ENCODE peak calls at places on chromosomes 5 and 9, in seven cellular contexts. One of them, this sample, is unnamed.

GRCh38 chr9:16532681-16533450 is 337.6 kb downstream of the BNC2 start:
- DNase-seq in testis: no peak
- DNase-seq in transverse colon: no peak
- DNase-seq in IMR-90: peak
- DNase-seq in left ventricle myocardium inferior: no peak
- DNase-seq in GM12864: no peak
- DNase-seq in cardiac muscle cell: peak
- DNase-seq in this sample: peak

GRCh38 chr5:94508421-94509148 is 109.8 kb downstream of the KIAA0825 start:
- DNase-seq in testis: no peak
- DNase-seq in transverse colon: no peak
- DNase-seq in IMR-90: no peak
- DNase-seq in left ventricle myocardium inferior: no peak
- DNase-seq in GM12864: no peak
- DNase-seq in cardiac muscle cell: no peak
- DNase-seq in this sample: no peak

GRCh38 chr9:38017149-38017884 is 51.7 kb downstream of the SHB start:
- DNase-seq in testis: peak
- DNase-seq in transverse colon: no peak
- DNase-seq in IMR-90: peak
- DNase-seq in left ventricle myocardium inferior: peak
- DNase-seq in GM12864: no peak
- DNase-seq in cardiac muscle cell: peak
- DNase-seq in this sample: peak

GRCh38 chr5:60843693-60844428 is at the start of gene ELOVL7:
- DNase-seq in testis: peak
- DNase-seq in transverse colon: peak
- DNase-seq in IMR-90: peak
- DNase-seq in left ventricle myocardium inferior: no peak
- DNase-seq in GM12864: no peak
- DNase-seq in cardiac muscle cell: peak
- DNase-seq in this sample: peak

GRCh38 chr5:157361865-157362465 is 96.0 kb downstream of the CYFIP2 start:
- DNase-seq in testis: no peak
- DNase-seq in transverse colon: no peak
- DNase-seq in IMR-90: peak
- DNase-seq in left ventricle myocardium inferior: peak
- DNase-seq in GM12864: no peak
- DNase-seq in cardiac muscle cell: peak
- DNase-seq in this sample: no peak

GRCh38 chr9:87467187-87467586 is 30.5 kb upstream of the DAPK1 start:
- DNase-seq in testis: no peak
- DNase-seq in transverse colon: no peak
- DNase-seq in IMR-90: no peak
- DNase-seq in left ventricle myocardium inferior: no peak
- DNase-seq in GM12864: no peak
- DNase-seq in cardiac muscle cell: no peak
- DNase-seq in this sample: no peak

GRCh38 chr9:83154821-83155220 is 91.9 kb upstream of the RASEF start:
- DNase-seq in testis: no peak
- DNase-seq in transverse colon: no peak
- DNase-seq in IMR-90: no peak
- DNase-seq in left ventricle myocardium inferior: no peak
- DNase-seq in GM12864: no peak
- DNase-seq in cardiac muscle cell: no peak
- DNase-seq in this sample: peak

GRCh38 chr9:96844040-96844439 is 10.3 kb downstream of the ZNF782 start:
- DNase-seq in testis: no peak
- DNase-seq in transverse colon: no peak
- DNase-seq in IMR-90: no peak
- DNase-seq in left ventricle myocardium inferior: no peak
- DNase-seq in GM12864: no peak
- DNase-seq in cardiac muscle cell: no peak
- DNase-seq in this sample: no peak

GRCh38 chr9:122186301-122186700 is 26.6 kb downstream of the MORN5 start:
- DNase-seq in testis: no peak
- DNase-seq in transverse colon: peak
- DNase-seq in IMR-90: no peak
- DNase-seq in left ventricle myocardium inferior: no peak
- DNase-seq in GM12864: no peak
- DNase-seq in cardiac muscle cell: no peak
- DNase-seq in this sample: no peak

GRCh38 chr9:79592736-79593493 is 21.1 kb downstream of the TLE4 start:
- DNase-seq in testis: no peak
- DNase-seq in transverse colon: no peak
- DNase-seq in IMR-90: no peak
- DNase-seq in left ventricle myocardium inferior: no peak
- DNase-seq in GM12864: no peak
- DNase-seq in cardiac muscle cell: no peak
- DNase-seq in this sample: peak

GRCh38 chr5:127876384-127876783 is 173.2 kb downstream of the CCDC192 start:
- DNase-seq in testis: no peak
- DNase-seq in transverse colon: no peak
- DNase-seq in IMR-90: no peak
- DNase-seq in left ventricle myocardium inferior: no peak
- DNase-seq in GM12864: no peak
- DNase-seq in cardiac muscle cell: no peak
- DNase-seq in this sample: peak

GRCh38 chr5:127875235-127876021 is 172.2 kb downstream of the CCDC192 start:
- DNase-seq in testis: peak
- DNase-seq in transverse colon: peak
- DNase-seq in IMR-90: peak
- DNase-seq in left ventricle myocardium inferior: peak
- DNase-seq in GM12864: peak
- DNase-seq in cardiac muscle cell: peak
- DNase-seq in this sample: peak

GRCh38 chr5:127872494-127872893 is 169.3 kb downstream of the CCDC192 start:
- DNase-seq in testis: no peak
- DNase-seq in transverse colon: no peak
- DNase-seq in IMR-90: no peak
- DNase-seq in left ventricle myocardium inferior: no peak
- DNase-seq in GM12864: no peak
- DNase-seq in cardiac muscle cell: peak
- DNase-seq in this sample: no peak

DNA sequence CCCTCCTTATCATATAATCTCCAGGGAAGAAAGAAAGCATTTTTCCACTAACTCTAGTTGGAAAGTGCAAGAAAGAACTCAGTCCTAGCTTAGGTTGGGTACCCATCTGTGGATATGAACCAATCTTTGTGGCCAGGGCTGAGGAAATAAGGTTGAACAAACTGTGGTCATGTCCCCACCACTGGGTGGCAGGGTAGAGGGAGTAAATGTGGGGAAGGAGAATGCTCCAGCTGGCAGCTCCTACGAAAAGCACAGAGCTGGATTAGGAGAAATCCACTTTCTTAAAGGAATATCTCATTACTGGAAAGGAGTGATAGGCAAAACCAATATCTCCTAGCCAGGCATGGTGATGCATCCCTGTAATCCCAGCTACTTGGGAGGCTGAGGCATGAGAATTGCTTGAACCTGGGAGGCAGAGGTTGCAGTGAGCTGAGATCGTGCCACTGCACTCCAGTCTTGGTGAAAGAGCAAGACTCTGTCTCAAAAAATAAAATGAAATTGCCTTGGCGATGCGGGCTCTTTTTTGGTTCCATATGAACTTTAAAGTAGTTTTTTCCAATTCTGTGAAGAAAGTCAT is 175.1 kb downstream of the CCDC192 start:
- DNase-seq in testis: peak
- DNase-seq in transverse colon: peak
- DNase-seq in IMR-90: peak
- DNase-seq in left ventricle myocardium inferior: peak
- DNase-seq in GM12864: no peak
- DNase-seq in cardiac muscle cell: peak
- DNase-seq in this sample: peak
- TF ChIP-seq CTCF in testis: no peak
- TF ChIP-seq CTCF in transverse colon: peak
- TF ChIP-seq CTCF in IMR-90: peak
- TF ChIP-seq CTCF in left ventricle myocardium inferior: peak
- TF ChIP-seq CTCF in GM12864: peak
- TF ChIP-seq CTCF in cardiac muscle cell: peak
- TF ChIP-seq CTCF in this sample: peak

GRCh38 chr9:27622688-27623340 is 49.5 kb upstream of the C9orf72 start:
- DNase-seq in testis: no peak
- DNase-seq in transverse colon: no peak
- DNase-seq in IMR-90: no peak
- DNase-seq in left ventricle myocardium inferior: no peak
- DNase-seq in GM12864: no peak
- DNase-seq in cardiac muscle cell: no peak
- DNase-seq in this sample: no peak
- TF ChIP-seq CTCF in testis: no peak
- TF ChIP-seq CTCF in transverse colon: no peak
- TF ChIP-seq CTCF in IMR-90: no peak
- TF ChIP-seq CTCF in left ventricle myocardium inferior: no peak
- TF ChIP-seq CTCF in GM12864: no peak
- TF ChIP-seq CTCF in cardiac muscle cell: no peak
- TF ChIP-seq CTCF in this sample: no peak

DNA sequence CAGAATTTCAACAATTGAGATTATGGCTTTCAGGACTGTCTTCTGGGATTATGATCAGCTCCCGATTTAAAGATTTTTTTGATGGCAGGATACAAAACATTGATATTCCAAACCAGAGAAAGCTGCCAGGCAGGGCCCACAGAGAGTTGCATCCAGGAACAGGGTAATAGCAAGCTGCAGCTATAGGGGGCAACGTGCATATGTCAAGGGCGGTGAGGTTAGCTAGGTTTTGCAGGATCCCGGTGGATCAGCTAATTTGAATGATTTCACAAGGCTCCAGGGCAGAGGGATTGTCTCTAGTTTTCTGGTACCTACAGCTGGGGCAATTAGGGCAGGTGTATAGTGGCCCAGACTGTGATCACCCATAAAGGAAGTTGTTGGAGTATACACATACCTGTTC is 339.4 kb downstream of the CHSY3 start:
- DNase-seq in testis: no peak
- DNase-seq in transverse colon: no peak
- DNase-seq in IMR-90: no peak
- DNase-seq in left ventricle myocardium inferior: no peak
- DNase-seq in GM12864: no peak
- DNase-seq in cardiac muscle cell: no peak
- DNase-seq in this sample: no peak
- TF ChIP-seq CTCF in testis: no peak
- TF ChIP-seq CTCF in transverse colon: no peak
- TF ChIP-seq CTCF in IMR-90: no peak
- TF ChIP-seq CTCF in left ventricle myocardium inferior: no peak
- TF ChIP-seq CTCF in GM12864: no peak
- TF ChIP-seq CTCF in cardiac muscle cell: no peak
- TF ChIP-seq CTCF in this sample: no peak

GRCh38 chr5:142013734-142014495 is 1.1 kb upstream of the GNPDA1 start:
- DNase-seq in testis: peak
- DNase-seq in transverse colon: peak
- DNase-seq in IMR-90: peak
- DNase-seq in left ventricle myocardium inferior: peak
- DNase-seq in GM12864: no peak
- DNase-seq in cardiac muscle cell: peak
- DNase-seq in this sample: peak

GRCh38 chr5:142014911-142015584 is 2.2 kb upstream of the GNPDA1 start:
- DNase-seq in testis: no peak
- DNase-seq in transverse colon: no peak
- DNase-seq in IMR-90: peak
- DNase-seq in left ventricle myocardium inferior: no peak
- DNase-seq in GM12864: no peak
- DNase-seq in cardiac muscle cell: peak
- DNase-seq in this sample: peak

GRCh38 chr5:142011572-142012185 is 1.1 kb downstream of the GNPDA1 start:
- DNase-seq in testis: no peak
- DNase-seq in transverse colon: no peak
- DNase-seq in IMR-90: no peak
- DNase-seq in left ventricle myocardium inferior: no peak
- DNase-seq in GM12864: no peak
- DNase-seq in cardiac muscle cell: no peak
- DNase-seq in this sample: no peak

GRCh38 chr5:142012186-142012785 is 541 bp downstream of the GNPDA1 start:
- DNase-seq in testis: peak
- DNase-seq in transverse colon: peak
- DNase-seq in IMR-90: no peak
- DNase-seq in left ventricle myocardium inferior: peak
- DNase-seq in GM12864: no peak
- DNase-seq in cardiac muscle cell: peak
- DNase-seq in this sample: peak

GRCh38 chr5:142012792-142013388 is at the start of gene GNPDA1:
- DNase-seq in testis: peak
- DNase-seq in transverse colon: peak
- DNase-seq in IMR-90: peak
- DNase-seq in left ventricle myocardium inferior: peak
- DNase-seq in GM12864: no peak
- DNase-seq in cardiac muscle cell: peak
- DNase-seq in this sample: peak
- TF ChIP-seq CTCF in testis: peak
- TF ChIP-seq CTCF in transverse colon: peak
- TF ChIP-seq CTCF in IMR-90: peak
- TF ChIP-seq CTCF in left ventricle myocardium inferior: peak
- TF ChIP-seq CTCF in GM12864: peak
- TF ChIP-seq CTCF in cardiac muscle cell: no peak
- TF ChIP-seq CTCF in this sample: no peak

GRCh38 chr5:31768784-31769183 is 129.9 kb downstream of the PDZD2 start:
- DNase-seq in testis: no peak
- DNase-seq in transverse colon: no peak
- DNase-seq in IMR-90: no peak
- DNase-seq in left ventricle myocardium inferior: no peak
- DNase-seq in GM12864: no peak
- DNase-seq in cardiac muscle cell: no peak
- DNase-seq in this sample: no peak
- TF ChIP-seq CTCF in testis: no peak
- TF ChIP-seq CTCF in transverse colon: no peak
- TF ChIP-seq CTCF in IMR-90: no peak
- TF ChIP-seq CTCF in left ventricle myocardium inferior: no peak
- TF ChIP-seq CTCF in GM12864: no peak
- TF ChIP-seq CTCF in cardiac muscle cell: no peak
- TF ChIP-seq CTCF in this sample: no peak

GRCh38 chr9:12775963-12776774 is 1.3 kb downstream of the LURAP1L start:
- DNase-seq in testis: peak
- DNase-seq in transverse colon: peak
- DNase-seq in IMR-90: peak
- DNase-seq in left ventricle myocardium inferior: peak
- DNase-seq in GM12864: no peak
- DNase-seq in cardiac muscle cell: peak
- DNase-seq in this sample: peak
- TF ChIP-seq CTCF in testis: peak
- TF ChIP-seq CTCF in transverse colon: peak
- TF ChIP-seq CTCF in IMR-90: peak
- TF ChIP-seq CTCF in left ventricle myocardium inferior: peak
- TF ChIP-seq CTCF in GM12864: no peak
- TF ChIP-seq CTCF in cardiac muscle cell: peak
- TF ChIP-seq CTCF in this sample: peak

DNA sequence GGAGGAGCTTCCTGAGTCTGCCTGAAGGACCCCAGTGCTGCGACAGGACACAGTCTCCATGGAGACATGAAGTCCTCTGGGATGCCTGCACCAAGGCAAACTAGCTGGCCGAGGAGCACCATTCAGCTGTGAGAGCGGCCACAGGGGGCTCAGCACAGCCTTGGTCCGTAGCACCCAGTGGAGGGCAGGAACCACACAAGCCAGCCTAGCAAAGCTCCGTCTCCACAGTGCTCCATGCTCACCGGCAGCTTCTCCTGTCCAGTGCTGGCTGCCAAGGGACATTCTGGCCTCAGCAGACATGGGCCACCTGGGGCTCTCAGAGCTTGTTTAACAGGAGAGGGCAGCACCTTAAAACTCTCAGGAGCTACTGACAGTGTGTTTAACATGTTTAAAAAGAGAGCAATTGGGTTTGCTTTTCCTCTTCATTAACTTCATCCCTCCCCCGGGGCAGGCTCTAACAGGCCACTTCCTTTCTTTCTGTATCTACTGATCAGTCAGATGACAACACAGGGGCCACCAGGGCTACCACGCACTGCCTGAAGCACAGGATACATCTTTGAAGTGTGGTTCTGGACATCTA is 57.0 kb downstream of the SECISBP2 start:
- DNase-seq in testis: no peak
- DNase-seq in transverse colon: no peak
- DNase-seq in IMR-90: no peak
- DNase-seq in left ventricle myocardium inferior: no peak
- DNase-seq in GM12864: no peak
- DNase-seq in cardiac muscle cell: no peak
- DNase-seq in this sample: no peak
- TF ChIP-seq CTCF in testis: no peak
- TF ChIP-seq CTCF in transverse colon: no peak
- TF ChIP-seq CTCF in IMR-90: no peak
- TF ChIP-seq CTCF in left ventricle myocardium inferior: no peak
- TF ChIP-seq CTCF in GM12864: peak
- TF ChIP-seq CTCF in cardiac muscle cell: no peak
- TF ChIP-seq CTCF in this sample: no peak

This sample was measured in epithelial cell of esophagus.